ENCODE peak calls at places on chromosomes 16 and 17, in eight cellular contexts. L is cardiac muscle cell; G is left kidney; Z is occipital lobe; P is T-helper 1 cell; A is activated T-helper 1 cell treated with anti-CD3 and anti-CD28 coated beads, Interleukin-12 subunit alpha, Interleukin-12 subunit beta, Interleukin-2, Interleukin-4 antibody, amounts not matched to agents 30 ng/mL and 10 ng/mL and 1 ng/mL, durations not matched to agents 14 hours and 24 hours and 36 hours; U is stimulated activated CD8-positive, alpha-beta memory T cell treated with anti-CD3 and anti-CD28 coated beads, Interleukin-4, amount 100 ng/mL, for 48 hours; O is cardiac fibroblast. K is an unnamed sample.

GRCh38 chr16:88763502-88764053 is 21.4 kb downstream of the PIEZO1 start:
- DNase-seq in L (no peak), G (peak), Z (no peak), P (no peak), A (no peak), U (no peak), O (no peak), K (no peak)

GRCh38 chr17:74532115-74532514 is 840 bp upstream of the CD300LB start:
- DNase-seq in L (no peak), G (no peak), Z (no peak), P (no peak), A (no peak), U (peak), O (no peak), K (no peak)

GRCh38 chr17:69147460-69147859 is 5.8 kb upstream of the ABCA6 start:
- DNase-seq in L (no peak), G (no peak), Z (no peak), P (no peak), A (no peak), U (no peak), O (no peak), K (no peak)

GRCh38 chr17:30854146-30854545 is 22.4 kb downstream of the ATAD5 start:
- DNase-seq in L (no peak), G (no peak), Z (no peak), P (no peak), A (no peak), U (no peak), O (no peak), K (no peak)

GRCh38 chr17:55265434-55266021 is 768 bp downstream of the HLF start:
- DNase-seq in L (peak), G (peak), Z (peak), P (no peak), A (no peak), U (peak), O (no peak), K (peak)

GRCh38 chr17:45385331-45385997 is 47.2 kb downstream of the ARHGAP27 start:
- DNase-seq in L (peak), G (peak), Z (peak), P (peak), A (peak), U (peak), O (peak), K (peak)

GRCh38 chr17:65177901-65178300 is 40.7 kb downstream of the RGS9 start:
- DNase-seq in L (peak), G (no peak), Z (no peak), P (peak), A (no peak), U (no peak), O (peak), K (no peak)

GRCh38 chr16:46801428-46802049 is 29.4 kb downstream of the C16orf87 start:
- DNase-seq in L (peak), G (peak), Z (no peak), P (no peak), A (no peak), U (no peak), O (peak), K (no peak)

GRCh38 chr16:48499822-48500440 is 110.0 kb downstream of the N4BP1 start:
- DNase-seq in L (peak), G (peak), Z (peak), P (no peak), A (no peak), U (no peak), O (peak), K (no peak)

GRCh38 chr16:1156111-1156982 is 3.4 kb downstream of the CACNA1H start:
- DNase-seq in L (no peak), G (no peak), Z (no peak), P (no peak), A (no peak), U (no peak), O (no peak), K (no peak)

GRCh38 chr16:89931964-89932363 is 8.8 kb downstream of the TUBB3 start:
- DNase-seq in L (no peak), G (no peak), Z (no peak), P (no peak), A (no peak), U (no peak), O (no peak), K (no peak)

GRCh38 chr17:78125976-78126894 is 2.3 kb downstream of the TMC6 start:
- DNase-seq in L (no peak), G (no peak), Z (no peak), P (no peak), A (no peak), U (no peak), O (no peak), K (no peak)

GRCh38 chr17:81508639-81509047 is 4.0 kb downstream of the ACTG1 start:
- DNase-seq in L (peak), G (peak), Z (no peak), P (no peak), A (no peak), U (no peak), O (peak), K (no peak)

GRCh38 chr16:28218109-28218508 is 6.3 kb upstream of the XPO6 start:
- DNase-seq in L (peak), G (no peak), Z (no peak), P (peak), A (peak), U (peak), O (peak), K (peak)

K was measured in T-helper 9 cell.